ENCODE peak calls at places on chromosomes 16 and 17, in four cellular contexts. O is foreskin fibroblast; N is CD4-positive, alpha-beta T cell; C is astrocyte of the spinal cord. Z is an unnamed sample.

GRCh38 chr16:89478576-89479221 is 11.7 kb downstream of the ANKRD11 start:
- DNase-seq in O (peak; percentile 70), N (no peak), C (no peak), Z (no peak)

GRCh38 chr17:71521724-71522123 is 599.1 kb upstream of the SOX9 start:
- DNase-seq in O (no peak), N (no peak), C (no peak), Z (no peak)

GRCh38 chr16:10886739-10887269 is 9.8 kb downstream of the CIITA start:
- DNase-seq in O (no peak), N (no peak), C (no peak), Z (no peak)

GRCh38 chr17:78258323-78259229 is 27.1 kb downstream of the TMEM235 start:
- DNase-seq in O (no peak), N (peak; percentile 92), C (peak; percentile 17), Z (peak; percentile 47)

GRCh38 chr16:88519240-88519639 is 51.0 kb upstream of the ZC3H18 start:
- DNase-seq in O (no peak), N (no peak), C (no peak), Z (no peak)

GRCh38 chr16:78099372-78100161 is at the start of gene WWOX:
- DNase-seq in O (peak; percentile 99), N (peak; percentile 94), C (peak; percentile 99), Z (peak; percentile 97)

GRCh38 chr16:70157105-70157476 is 16.5 kb upstream of the CLEC18C start:
- DNase-seq in O (no peak), N (no peak), C (no peak), Z (no peak)

GRCh38 chr17:65698381-65699061 is 137.1 kb upstream of the AXIN2 start:
- DNase-seq in O (peak; percentile 37), N (no peak), C (peak; percentile 85), Z (peak; percentile 7)

GRCh38 chr17:68318103-68318991 is 27.1 kb downstream of the ARSG start:
- DNase-seq in O (peak; percentile 58), N (no peak), C (peak; percentile 37), Z (no peak)

DNA sequence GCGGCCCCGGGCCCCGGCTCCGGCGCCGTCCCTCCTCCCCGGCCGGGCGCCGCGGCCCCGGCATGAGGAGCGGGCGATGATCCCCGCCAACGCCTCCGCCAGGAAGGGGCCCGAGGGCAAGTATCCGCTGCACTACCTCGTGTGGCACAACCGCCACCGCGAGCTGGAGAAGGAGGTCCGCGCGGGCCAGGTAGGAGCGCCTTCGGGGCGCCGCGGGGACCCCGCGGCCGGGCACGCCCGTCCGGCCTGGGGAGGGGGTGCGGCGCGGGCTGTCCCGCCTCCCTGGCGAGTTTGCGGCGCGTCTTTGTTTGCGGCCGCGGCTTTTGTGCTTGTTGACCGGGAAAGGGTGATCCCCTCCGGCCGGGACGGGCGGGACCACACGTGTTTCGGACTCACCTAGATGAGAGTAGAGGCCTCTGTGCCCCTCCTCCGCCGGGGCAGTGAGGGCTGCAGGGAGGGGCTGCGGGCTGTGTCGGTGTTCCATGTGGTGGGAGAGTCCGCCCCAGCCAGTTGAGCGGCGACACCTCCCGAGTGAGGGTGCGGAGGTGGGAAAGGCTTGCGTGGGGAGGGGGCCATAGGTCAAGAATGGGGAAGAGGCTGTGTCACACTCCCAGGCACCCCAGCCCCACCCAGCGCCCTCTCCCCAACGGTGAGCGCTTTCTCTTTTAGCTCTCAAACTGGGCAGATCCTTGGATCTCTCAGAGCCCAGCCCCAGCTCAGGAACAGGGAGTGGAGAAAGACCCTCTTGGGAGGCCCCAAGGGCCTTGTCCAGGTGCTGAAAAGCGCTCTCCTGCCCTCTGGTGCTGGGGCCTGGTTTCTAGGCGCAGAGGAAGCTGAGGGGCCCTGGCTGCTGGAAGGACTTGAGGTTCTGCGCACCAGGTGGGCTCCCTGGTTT is 861 bp downstream of the ANKRD13B start:
- DNase-seq in O (peak; percentile 48), N (no peak), C (peak; percentile 22), Z (no peak)
- TF ChIP-seq CTCF in O (peak; percentile 25), N (peak; percentile 15), C (peak; percentile 29), Z (no peak)

GRCh38 chr17:73969956-73970355 is 233.5 kb upstream of the RPL38 start:
- DNase-seq in O (no peak), N (no peak), C (no peak), Z (no peak)
- TF ChIP-seq CTCF in O (no peak), N (no peak), C (no peak), Z (no peak)

DNA sequence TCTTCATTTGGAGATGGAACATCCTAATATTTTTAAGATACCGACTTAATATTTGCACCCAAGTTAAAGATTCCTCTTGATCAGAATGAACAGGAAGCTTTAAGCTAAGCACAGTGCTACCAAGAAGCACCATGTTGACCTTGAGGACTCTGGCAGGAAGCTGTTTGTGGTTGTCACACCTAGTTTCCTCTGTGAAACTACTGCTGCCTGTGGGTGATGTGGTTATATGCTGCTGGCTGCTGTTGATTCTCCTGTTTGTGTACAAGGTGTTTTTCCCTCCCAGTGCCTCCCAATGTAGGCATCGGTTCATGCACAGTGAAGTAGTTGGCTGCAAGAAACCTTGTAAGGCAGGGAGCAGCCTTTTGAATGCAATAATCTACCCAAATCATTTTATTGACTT is 23.4 kb downstream of the RBL2 start:
- DNase-seq in O (no peak), N (peak; percentile 76), C (peak; percentile 15), Z (no peak)
- TF ChIP-seq CTCF in O (no peak), N (no peak), C (no peak), Z (no peak)

GRCh38 chr16:28218109-28218508 is 6.3 kb upstream of the XPO6 start:
- DNase-seq in O (peak; percentile 48), N (peak; percentile 65), C (peak; percentile 40), Z (peak; percentile 9)
- TF ChIP-seq CTCF in O (peak; percentile 80), N (peak; percentile 70), C (peak; percentile 63), Z (no peak)

GRCh38 chr16:17237350-17237944 is 233.3 kb downstream of the XYLT1 start:
- DNase-seq in O (no peak), N (no peak), C (no peak), Z (no peak)
- TF ChIP-seq CTCF in O (no peak), N (no peak), C (no peak), Z (no peak)